ENCODE peak calls at places on chromosomes 5 and 9, in seven cellular contexts. T, Y, B, A, U, I and S are unnamed samples.

GRCh38 chr5:37197340-37198050 is 51.7 kb downstream of the CPLANE1 start:
- DNase-seq in T (peak; percentile 34), Y (no peak), B (no peak), A (no peak), U (peak; percentile 20), I (no peak), S (peak; percentile 47)

GRCh38 chr9:37730840-37731239 is 22.8 kb upstream of the TRMT10B start:
- DNase-seq in T (no peak), Y (no peak), B (no peak), A (no peak), U (no peak), I (no peak), S (no peak)

GRCh38 chr5:74342948-74343682 is 297.4 kb downstream of the ENC1 start:
- DNase-seq in T (no peak), Y (no peak), B (no peak), A (peak; percentile 45), U (no peak), I (no peak), S (no peak)

GRCh38 chr5:84228266-84228665 is 156.4 kb downstream of the EDIL3 start:
- DNase-seq in T (no peak), Y (no peak), B (no peak), A (no peak), U (no peak), I (no peak), S (no peak)

GRCh38 chr9:119951090-119951489 is 581.9 kb upstream of the BRINP1 start:
- DNase-seq in T (peak; percentile 84), Y (no peak), B (no peak), A (peak; percentile 97), U (no peak), I (no peak), S (peak; percentile 81)

GRCh38 chr9:14399736-14400657 is 86.1 kb upstream of the NFIB start:
- DNase-seq in T (no peak), Y (no peak), B (no peak), A (no peak), U (no peak), I (no peak), S (no peak)

GRCh38 chr9:115086886-115087285 is 31.1 kb downstream of the TNC start:
- DNase-seq in T (no peak), Y (no peak), B (no peak), A (no peak), U (no peak), I (no peak), S (no peak)

GRCh38 chr5:151192626-151193025 is 31.3 kb downstream of the CCDC69 start:
- DNase-seq in T (no peak), Y (no peak), B (no peak), A (no peak), U (no peak), I (no peak), S (no peak)

GRCh38 chr5:177116631-177117373 is 16.8 kb upstream of the NSD1 start:
- DNase-seq in T (peak; percentile 88), Y (no peak), B (peak; percentile 72), A (peak; percentile 75), U (peak; percentile 80), I (peak; percentile 77), S (peak; percentile 98)

GRCh38 chr5:9838906-9839305 is 208.8 kb upstream of the TAS2R1 start:
- DNase-seq in T (no peak), Y (no peak), B (no peak), A (no peak), U (no peak), I (no peak), S (no peak)

GRCh38 chr9:13555989-13556500 is 276.6 kb upstream of the MPDZ start:
- DNase-seq in T (no peak), Y (no peak), B (no peak), A (no peak), U (no peak), I (no peak), S (no peak)

GRCh38 chr9:68433629-68434028 is 77.2 kb downstream of the PGM5 start:
- DNase-seq in T (no peak), Y (no peak), B (no peak), A (no peak), U (no peak), I (no peak), S (no peak)

GRCh38 chr5:179766021-179766725 is 27.6 kb upstream of the LTC4S start:
- DNase-seq in T (peak; percentile 66), Y (no peak), B (no peak), A (peak; percentile 79), U (no peak), I (no peak), S (peak; percentile 82)

GRCh38 chr9:109968702-109969450 is 188.9 kb downstream of the PALM2AKAP2 start:
- DNase-seq in T (peak; percentile 17), Y (no peak), B (no peak), A (no peak), U (no peak), I (no peak), S (no peak)

GRCh38 chr9:78054180-78054579 is 22.6 kb upstream of the GNAQ start:
- DNase-seq in T (no peak), Y (no peak), B (peak; percentile 31), A (no peak), U (no peak), I (peak; percentile 19), S (no peak)